ENCODE peak calls at places on chromosomes 16 and 17, in four cellular contexts. S is gastroesophageal sphincter; F is CD8-positive, alpha-beta T cell; J is stimulated activated naive B cell treated with anti-CD40 and anti-IgM and Interleukin-4, amounts not matched to agents 10 μg/mL and 1 μg/mL and 100 μg/mL, for 72 hours. H is an unnamed sample.

GRCh38 chr17:74935585-74936469 is at the start of gene OTOP3:
- ATAC-seq in S (no peak), F (no peak), J (no peak), H (no peak)

GRCh38 chr17:42154514-42154883 is 290 bp downstream of the RAB5C start:
- ATAC-seq in S (no peak), F (no peak), J (peak; percentile 0), H (peak; percentile 31)

GRCh38 chr17:73030501-73030911 is 62.0 kb downstream of the SLC39A11 start:
- ATAC-seq in S (no peak), F (no peak), J (no peak), H (no peak)

GRCh38 chr17:50283246-50283645 is 9.0 kb downstream of the TMEM92 start:
- ATAC-seq in S (no peak), F (no peak), J (peak; percentile 58), H (peak; percentile 72)

GRCh38 chr16:67697407-67697806 is 21.7 kb downstream of the GFOD2 start:
- ATAC-seq in S (no peak), F (no peak), J (no peak), H (no peak)

GRCh38 chr17:75646626-75646968 is 13.4 kb downstream of the SMIM5 start:
- ATAC-seq in S (no peak), F (no peak), J (no peak), H (no peak)

GRCh38 chr17:8724451-8724850 is 20.2 kb downstream of the CCDC42 start:
- ATAC-seq in S (no peak), F (no peak), J (no peak), H (no peak)

GRCh38 chr17:58279736-58280479 is 827 bp downstream of the MPO start:
- ATAC-seq in S (no peak), F (no peak), J (peak; percentile 48), H (no peak)

GRCh38 chr16:3950343-3951193 is 70.1 kb upstream of the CREBBP start:
- ATAC-seq in S (peak; percentile 83), F (no peak), J (no peak), H (no peak)

GRCh38 chr17:82458885-82459424 is 414 bp downstream of the NARF start:
- ATAC-seq in S (no peak), F (no peak), J (no peak), H (no peak)

GRCh38 chr17:65198653-65199382 is 61.6 kb downstream of the RGS9 start:
- ATAC-seq in S (no peak), F (peak; percentile 56), J (peak; percentile 62), H (peak; percentile 54)

GRCh38 chr16:47713225-47713595 is 252.1 kb downstream of the PHKB start:
- ATAC-seq in S (no peak), F (no peak), J (peak; percentile 67), H (peak; percentile 44)

GRCh38 chr16:825298-826061 is 24.9 kb upstream of the GNG13 start:
- ATAC-seq in S (no peak), F (no peak), J (no peak), H (no peak)

GRCh38 chr16:85612191-85612800 is 826 bp upstream of the GSE1 start:
- ATAC-seq in S (peak; percentile 59), F (peak; percentile 7), J (no peak), H (peak; percentile 2)